ENCODE peak calls at places on chromosomes 16 and 17, in ten cellular contexts. One of them, this sample, is unnamed.
A peak's percentile ranks its signal among the peaks of the same experiment; 100 is the strongest.

GRCh38 chr16:17555176-17555575 is 84.4 kb upstream of the XYLT1 start:
- DNase-seq in neuronal stem cell: no peak
- DNase-seq in K562: no peak
- DNase-seq in fibroblast of lung: peak; percentile 95
- DNase-seq in pancreas: no peak
- DNase-seq in heart right ventricle: no peak
- DNase-seq in cardiac muscle cell: no peak
- DNase-seq in CD8-positive, alpha-beta T cell: no peak
- DNase-seq in ovary: no peak
- DNase-seq in IMR-90: peak; percentile 83
- DNase-seq in this sample: no peak

GRCh38 chr17:38620551-38621277 is 15.0 kb upstream of the SRCIN1 start:
- DNase-seq in neuronal stem cell: no peak
- DNase-seq in K562: no peak
- DNase-seq in fibroblast of lung: no peak
- DNase-seq in pancreas: no peak
- DNase-seq in heart right ventricle: no peak
- DNase-seq in cardiac muscle cell: no peak
- DNase-seq in CD8-positive, alpha-beta T cell: no peak
- DNase-seq in ovary: no peak
- DNase-seq in IMR-90: no peak
- DNase-seq in this sample: no peak

GRCh38 chr17:14303343-14304221 is 2.7 kb downstream of the HS3ST3B1 start:
- DNase-seq in neuronal stem cell: no peak
- DNase-seq in K562: peak; percentile 18
- DNase-seq in fibroblast of lung: no peak
- DNase-seq in pancreas: no peak
- DNase-seq in heart right ventricle: no peak
- DNase-seq in cardiac muscle cell: peak; percentile 54
- DNase-seq in CD8-positive, alpha-beta T cell: peak; percentile 53
- DNase-seq in ovary: peak; percentile 44
- DNase-seq in IMR-90: no peak
- DNase-seq in this sample: no peak

GRCh38 chr17:78559749-78560368 is 17.3 kb downstream of the DNAH17 start:
- DNase-seq in neuronal stem cell: no peak
- DNase-seq in K562: peak; percentile 52
- DNase-seq in fibroblast of lung: no peak
- DNase-seq in pancreas: no peak
- DNase-seq in heart right ventricle: no peak
- DNase-seq in cardiac muscle cell: no peak
- DNase-seq in CD8-positive, alpha-beta T cell: no peak
- DNase-seq in ovary: no peak
- DNase-seq in IMR-90: no peak
- DNase-seq in this sample: peak; percentile 26

GRCh38 chr16:86505185-86505898 is 5.0 kb upstream of the FOXF1 start:
- DNase-seq in neuronal stem cell: no peak
- DNase-seq in K562: no peak
- DNase-seq in fibroblast of lung: no peak
- DNase-seq in pancreas: no peak
- DNase-seq in heart right ventricle: no peak
- DNase-seq in cardiac muscle cell: no peak
- DNase-seq in CD8-positive, alpha-beta T cell: no peak
- DNase-seq in ovary: no peak
- DNase-seq in IMR-90: peak; percentile 55
- DNase-seq in this sample: no peak

GRCh38 chr17:72518810-72519597 is 398.2 kb downstream of the SOX9 start:
- DNase-seq in neuronal stem cell: no peak
- DNase-seq in K562: no peak
- DNase-seq in fibroblast of lung: peak; percentile 32
- DNase-seq in pancreas: peak; percentile 74
- DNase-seq in heart right ventricle: no peak
- DNase-seq in cardiac muscle cell: no peak
- DNase-seq in CD8-positive, alpha-beta T cell: no peak
- DNase-seq in ovary: no peak
- DNase-seq in IMR-90: no peak
- DNase-seq in this sample: no peak

GRCh38 chr17:62996221-62996620 is 30.2 kb downstream of the TANC2 start:
- DNase-seq in neuronal stem cell: no peak
- DNase-seq in K562: no peak
- DNase-seq in fibroblast of lung: no peak
- DNase-seq in pancreas: no peak
- DNase-seq in heart right ventricle: no peak
- DNase-seq in cardiac muscle cell: no peak
- DNase-seq in CD8-positive, alpha-beta T cell: no peak
- DNase-seq in ovary: no peak
- DNase-seq in IMR-90: no peak
- DNase-seq in this sample: no peak

GRCh38 chr17:50108556-50108955 is 13.4 kb downstream of the PDK2 start:
- DNase-seq in neuronal stem cell: no peak
- DNase-seq in K562: no peak
- DNase-seq in fibroblast of lung: no peak
- DNase-seq in pancreas: no peak
- DNase-seq in heart right ventricle: no peak
- DNase-seq in cardiac muscle cell: no peak
- DNase-seq in CD8-positive, alpha-beta T cell: no peak
- DNase-seq in ovary: no peak
- DNase-seq in IMR-90: no peak
- DNase-seq in this sample: no peak

GRCh38 chr16:20997147-20997546 is 96.6 kb downstream of the LYRM1 start:
- DNase-seq in neuronal stem cell: no peak
- DNase-seq in K562: no peak
- DNase-seq in fibroblast of lung: no peak
- DNase-seq in pancreas: no peak
- DNase-seq in heart right ventricle: no peak
- DNase-seq in cardiac muscle cell: no peak
- DNase-seq in CD8-positive, alpha-beta T cell: no peak
- DNase-seq in ovary: no peak
- DNase-seq in IMR-90: no peak
- DNase-seq in this sample: no peak

GRCh38 chr16:9260665-9261064 is 169.2 kb downstream of the HAPSTR1 start:
- DNase-seq in neuronal stem cell: no peak
- DNase-seq in K562: no peak
- DNase-seq in fibroblast of lung: no peak
- DNase-seq in pancreas: peak; percentile 73
- DNase-seq in heart right ventricle: peak; percentile 21
- DNase-seq in cardiac muscle cell: no peak
- DNase-seq in CD8-positive, alpha-beta T cell: no peak
- DNase-seq in ovary: no peak
- DNase-seq in IMR-90: no peak
- DNase-seq in this sample: no peak

GRCh38 chr17:50596191-50597037 is 35.9 kb downstream of the CACNA1G start:
- DNase-seq in neuronal stem cell: no peak
- DNase-seq in K562: peak; percentile 57
- DNase-seq in fibroblast of lung: no peak
- DNase-seq in pancreas: no peak
- DNase-seq in heart right ventricle: no peak
- DNase-seq in cardiac muscle cell: no peak
- DNase-seq in CD8-positive, alpha-beta T cell: no peak
- DNase-seq in ovary: no peak
- DNase-seq in IMR-90: no peak
- DNase-seq in this sample: peak; percentile 5

GRCh38 chr16:25048146-25048618 is 33.0 kb upstream of the ARHGAP17 start:
- DNase-seq in neuronal stem cell: no peak
- DNase-seq in K562: no peak
- DNase-seq in fibroblast of lung: no peak
- DNase-seq in pancreas: no peak
- DNase-seq in heart right ventricle: no peak
- DNase-seq in cardiac muscle cell: no peak
- DNase-seq in CD8-positive, alpha-beta T cell: no peak
- DNase-seq in ovary: no peak
- DNase-seq in IMR-90: no peak
- DNase-seq in this sample: no peak

GRCh38 chr16:25051446-25052160 is 36.4 kb upstream of the ARHGAP17 start:
- DNase-seq in neuronal stem cell: no peak
- DNase-seq in K562: no peak
- DNase-seq in fibroblast of lung: peak; percentile 76
- DNase-seq in pancreas: no peak
- DNase-seq in heart right ventricle: no peak
- DNase-seq in cardiac muscle cell: no peak
- DNase-seq in CD8-positive, alpha-beta T cell: no peak
- DNase-seq in ovary: no peak
- DNase-seq in IMR-90: peak; percentile 84
- DNase-seq in this sample: no peak

GRCh38 chr16:25052161-25052511 is 37.0 kb upstream of the ARHGAP17 start:
- DNase-seq in neuronal stem cell: no peak
- DNase-seq in K562: no peak
- DNase-seq in fibroblast of lung: no peak
- DNase-seq in pancreas: no peak
- DNase-seq in heart right ventricle: no peak
- DNase-seq in cardiac muscle cell: no peak
- DNase-seq in CD8-positive, alpha-beta T cell: no peak
- DNase-seq in ovary: no peak
- DNase-seq in IMR-90: no peak
- DNase-seq in this sample: no peak

DNA sequence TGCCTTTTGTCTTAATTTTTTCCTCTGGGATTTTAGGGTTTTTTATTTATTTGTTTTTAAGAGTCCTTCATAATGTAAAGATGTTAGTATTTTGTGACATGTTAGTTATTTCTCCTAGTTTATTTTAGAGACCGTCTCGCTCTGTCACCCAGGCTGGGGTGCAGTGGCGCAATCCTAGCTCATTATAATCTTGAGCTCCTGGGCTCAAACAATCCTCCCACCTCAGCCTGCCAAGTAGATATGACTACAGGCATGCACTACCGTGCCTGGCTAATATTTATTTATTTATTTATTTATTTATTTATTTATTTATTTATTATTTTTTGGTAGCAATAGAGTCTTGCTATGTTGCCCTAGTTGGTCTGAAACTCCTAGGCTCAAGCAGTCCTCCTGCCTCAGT is 37.4 kb upstream of the ARHGAP17 start:
- DNase-seq in neuronal stem cell: no peak
- DNase-seq in K562: no peak
- DNase-seq in fibroblast of lung: no peak
- DNase-seq in pancreas: no peak
- DNase-seq in heart right ventricle: peak; percentile 17
- DNase-seq in cardiac muscle cell: no peak
- DNase-seq in CD8-positive, alpha-beta T cell: no peak
- DNase-seq in ovary: no peak
- DNase-seq in IMR-90: no peak
- DNase-seq in this sample: no peak
- H3K4me3 ChIP-seq in neuronal stem cell: no peak overlapping the region
- H3K4me3 ChIP-seq in K562: no peak overlapping the region
- H3K4me3 ChIP-seq in fibroblast of lung: no peak overlapping the region
- H3K4me3 ChIP-seq in pancreas: no peak overlapping the region
- H3K4me3 ChIP-seq in heart right ventricle: peak overlapping the region; percentile 22
- H3K4me3 ChIP-seq in cardiac muscle cell: no peak overlapping the region
- H3K4me3 ChIP-seq in CD8-positive, alpha-beta T cell: no peak overlapping the region
- H3K4me3 ChIP-seq in ovary: no peak overlapping the region
- H3K4me3 ChIP-seq in IMR-90: no peak overlapping the region
- H3K4me3 ChIP-seq in this sample: no peak overlapping the region

GRCh38 chr17:64252831-64253230 is 10.2 kb downstream of the TEX2 start:
- DNase-seq in neuronal stem cell: no peak
- DNase-seq in K562: no peak
- DNase-seq in fibroblast of lung: peak; percentile 60
- DNase-seq in pancreas: no peak
- DNase-seq in heart right ventricle: no peak
- DNase-seq in cardiac muscle cell: no peak
- DNase-seq in CD8-positive, alpha-beta T cell: no peak
- DNase-seq in ovary: no peak
- DNase-seq in IMR-90: peak; percentile 30
- DNase-seq in this sample: no peak

GRCh38 chr17:64247836-64248235 is 15.2 kb downstream of the TEX2 start:
- DNase-seq in neuronal stem cell: no peak
- DNase-seq in K562: no peak
- DNase-seq in fibroblast of lung: no peak
- DNase-seq in pancreas: no peak
- DNase-seq in heart right ventricle: no peak
- DNase-seq in cardiac muscle cell: no peak
- DNase-seq in CD8-positive, alpha-beta T cell: no peak
- DNase-seq in ovary: no peak
- DNase-seq in IMR-90: no peak
- DNase-seq in this sample: no peak

GRCh38 chr17:64253470-64253869 is 9.6 kb downstream of the TEX2 start:
- DNase-seq in neuronal stem cell: no peak
- DNase-seq in K562: no peak
- DNase-seq in fibroblast of lung: no peak
- DNase-seq in pancreas: no peak
- DNase-seq in heart right ventricle: no peak
- DNase-seq in cardiac muscle cell: no peak
- DNase-seq in CD8-positive, alpha-beta T cell: no peak
- DNase-seq in ovary: no peak
- DNase-seq in IMR-90: no peak
- DNase-seq in this sample: no peak

GRCh38 chr17:64254755-64255154 is 8.3 kb downstream of the TEX2 start:
- DNase-seq in neuronal stem cell: no peak
- DNase-seq in K562: no peak
- DNase-seq in fibroblast of lung: no peak
- DNase-seq in pancreas: no peak
- DNase-seq in heart right ventricle: no peak
- DNase-seq in cardiac muscle cell: no peak
- DNase-seq in CD8-positive, alpha-beta T cell: no peak
- DNase-seq in ovary: no peak
- DNase-seq in IMR-90: no peak
- DNase-seq in this sample: no peak

GRCh38 chr17:64250211-64250835 is 12.7 kb downstream of the TEX2 start:
- DNase-seq in neuronal stem cell: no peak
- DNase-seq in K562: no peak
- DNase-seq in fibroblast of lung: no peak
- DNase-seq in pancreas: no peak
- DNase-seq in heart right ventricle: no peak
- DNase-seq in cardiac muscle cell: no peak
- DNase-seq in CD8-positive, alpha-beta T cell: no peak
- DNase-seq in ovary: no peak
- DNase-seq in IMR-90: no peak
- DNase-seq in this sample: no peak
- H3K4me1 ChIP-seq in neuronal stem cell: peaks cover 1% of the 10 kb centered on the region
- H3K4me1 ChIP-seq in K562: peaks cover 5% of the 10 kb centered on the region
- H3K4me1 ChIP-seq in fibroblast of lung: no peaks in the 10 kb centered on the region
- H3K4me1 ChIP-seq in pancreas: peaks cover 38% of the 10 kb centered on the region
- H3K4me1 ChIP-seq in heart right ventricle: peaks cover 11% of the 10 kb centered on the region
- H3K4me1 ChIP-seq in cardiac muscle cell: peaks cover 16% of the 10 kb centered on the region
- H3K4me1 ChIP-seq in CD8-positive, alpha-beta T cell: no peaks in the 10 kb centered on the region
- H3K4me1 ChIP-seq in ovary: no peaks in the 10 kb centered on the region
- H3K4me1 ChIP-seq in IMR-90: peaks cover 5% of the 10 kb centered on the region
- H3K4me1 ChIP-seq in this sample: no peaks in the 10 kb centered on the region

GRCh38 chr16:22948603-22949368 is 134.8 kb downstream of the HS3ST2 start:
- DNase-seq in neuronal stem cell: peak; percentile 58
- DNase-seq in K562: peak; percentile 85
- DNase-seq in fibroblast of lung: peak; percentile 23
- DNase-seq in pancreas: peak; percentile 68
- DNase-seq in heart right ventricle: peak; percentile 45
- DNase-seq in cardiac muscle cell: peak; percentile 57
- DNase-seq in CD8-positive, alpha-beta T cell: no peak
- DNase-seq in ovary: no peak
- DNase-seq in IMR-90: peak; percentile 34
- DNase-seq in this sample: peak; percentile 59
- H3K4me3 ChIP-seq in neuronal stem cell: no peak overlapping the region
- H3K4me3 ChIP-seq in K562: no peak overlapping the region
- H3K4me3 ChIP-seq in fibroblast of lung: no peak overlapping the region
- H3K4me3 ChIP-seq in pancreas: no peak overlapping the region
- H3K4me3 ChIP-seq in heart right ventricle: peak overlapping the region; percentile 39
- H3K4me3 ChIP-seq in cardiac muscle cell: no peak overlapping the region
- H3K4me3 ChIP-seq in CD8-positive, alpha-beta T cell: no peak overlapping the region
- H3K4me3 ChIP-seq in ovary: no peak overlapping the region
- H3K4me3 ChIP-seq in IMR-90: no peak overlapping the region
- H3K4me3 ChIP-seq in this sample: no peak overlapping the region

DNA sequence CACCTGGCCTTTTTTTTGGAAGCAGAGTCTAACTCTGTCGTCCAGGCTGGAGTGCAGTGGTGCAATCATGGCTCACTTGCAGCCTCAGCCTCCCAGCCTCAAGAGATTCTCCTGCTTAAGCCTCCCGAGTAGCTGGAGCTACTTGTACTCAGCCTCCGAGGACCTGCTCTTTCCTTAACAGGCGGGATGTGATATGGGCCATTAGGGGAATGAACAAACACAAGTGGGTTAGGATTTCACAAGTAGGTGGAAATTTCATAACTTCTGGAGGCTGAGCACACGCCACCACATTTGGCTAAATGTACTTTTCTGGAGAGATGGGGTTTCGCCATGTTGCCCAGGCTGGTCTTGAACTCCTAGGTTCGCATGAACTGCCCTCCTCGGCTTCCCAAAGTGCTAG is 4.1 kb downstream of the PAM16 start:
- DNase-seq in neuronal stem cell: no peak
- DNase-seq in K562: no peak
- DNase-seq in fibroblast of lung: no peak
- DNase-seq in pancreas: no peak
- DNase-seq in heart right ventricle: no peak
- DNase-seq in cardiac muscle cell: no peak
- DNase-seq in CD8-positive, alpha-beta T cell: no peak
- DNase-seq in ovary: no peak
- DNase-seq in IMR-90: no peak
- DNase-seq in this sample: no peak
- H3K4me1 ChIP-seq in neuronal stem cell: peaks cover 2% of the 10 kb centered on the region
- H3K4me1 ChIP-seq in K562: peaks cover 22% of the 10 kb centered on the region
- H3K4me1 ChIP-seq in fibroblast of lung: peaks cover 4% of the 10 kb centered on the region
- H3K4me1 ChIP-seq in pancreas: peaks cover 10% of the 10 kb centered on the region
- H3K4me1 ChIP-seq in heart right ventricle: peaks cover 28% of the 10 kb centered on the region
- H3K4me1 ChIP-seq in cardiac muscle cell: peaks cover 14% of the 10 kb centered on the region
- H3K4me1 ChIP-seq in CD8-positive, alpha-beta T cell: peaks cover 16% of the 10 kb centered on the region
- H3K4me1 ChIP-seq in ovary: peaks cover 18% of the 10 kb centered on the region
- H3K4me1 ChIP-seq in IMR-90: peaks cover 9% of the 10 kb centered on the region
- H3K4me1 ChIP-seq in this sample: peaks cover 10% of the 10 kb centered on the region